ENCODE peak calls at places on chromosomes 4 and X, in seven cellular contexts. One of them, this sample, is unnamed. For H3K9me3, the result is how much of the 10 kb centered on the place peaks cover.

GRCh38 chrX:124239911-124240310 is 92.5 kb upstream of the TEX13D start:
- DNase-seq in tibial artery: no peak
- DNase-seq in psoas muscle: no peak
- DNase-seq in adrenal gland: no peak
- DNase-seq in Caco-2: no peak
- DNase-seq in suprapubic skin: no peak
- DNase-seq in left ventricle myocardium inferior: no peak
- DNase-seq in this sample: no peak

GRCh38 chr4:48706741-48707140 is 73.3 kb downstream of the FRYL start:
- DNase-seq in tibial artery: no peak
- DNase-seq in psoas muscle: no peak
- DNase-seq in adrenal gland: no peak
- DNase-seq in Caco-2: no peak
- DNase-seq in suprapubic skin: no peak
- DNase-seq in left ventricle myocardium inferior: no peak
- DNase-seq in this sample: no peak

GRCh38 chr4:52651993-52652672 is 7.0 kb downstream of the USP46 start:
- DNase-seq in tibial artery: no peak
- DNase-seq in psoas muscle: no peak
- DNase-seq in adrenal gland: no peak
- DNase-seq in Caco-2: no peak
- DNase-seq in suprapubic skin: no peak
- DNase-seq in left ventricle myocardium inferior: no peak
- DNase-seq in this sample: no peak

GRCh38 chr4:7802093-7802726 is 137.5 kb downstream of the AFAP1 start:
- DNase-seq in tibial artery: peak
- DNase-seq in psoas muscle: peak
- DNase-seq in adrenal gland: peak
- DNase-seq in Caco-2: peak
- DNase-seq in suprapubic skin: peak
- DNase-seq in left ventricle myocardium inferior: peak
- DNase-seq in this sample: peak

GRCh38 chrX:63657821-63658220 is 127.2 kb downstream of the ARHGEF9 start:
- DNase-seq in tibial artery: peak
- DNase-seq in psoas muscle: peak
- DNase-seq in adrenal gland: peak
- DNase-seq in Caco-2: no peak
- DNase-seq in suprapubic skin: no peak
- DNase-seq in left ventricle myocardium inferior: peak
- DNase-seq in this sample: peak

GRCh38 chr4:45241976-45242375 is 515.6 kb upstream of the GNPDA2 start:
- DNase-seq in tibial artery: no peak
- DNase-seq in psoas muscle: no peak
- DNase-seq in adrenal gland: no peak
- DNase-seq in Caco-2: no peak
- DNase-seq in suprapubic skin: no peak
- DNase-seq in left ventricle myocardium inferior: no peak
- DNase-seq in this sample: no peak

GRCh38 chr4:55469979-55470378 is 74.2 kb downstream of the TMEM165 start:
- DNase-seq in tibial artery: no peak
- DNase-seq in psoas muscle: no peak
- DNase-seq in adrenal gland: no peak
- DNase-seq in Caco-2: no peak
- DNase-seq in suprapubic skin: no peak
- DNase-seq in left ventricle myocardium inferior: no peak
- DNase-seq in this sample: no peak

GRCh38 chr4:185210102-185210981 is 944 bp downstream of the SNX25 start:
- DNase-seq in tibial artery: peak
- DNase-seq in psoas muscle: peak
- DNase-seq in adrenal gland: peak
- DNase-seq in Caco-2: peak
- DNase-seq in suprapubic skin: peak
- DNase-seq in left ventricle myocardium inferior: peak
- DNase-seq in this sample: no peak

GRCh38 chr4:73213917-73214663 is 44.5 kb downstream of the ANKRD17 start:
- DNase-seq in tibial artery: no peak
- DNase-seq in psoas muscle: no peak
- DNase-seq in adrenal gland: no peak
- DNase-seq in Caco-2: no peak
- DNase-seq in suprapubic skin: no peak
- DNase-seq in left ventricle myocardium inferior: no peak
- DNase-seq in this sample: no peak

GRCh38 chr4:23747131-23747752 is 142.6 kb downstream of the PPARGC1A start:
- DNase-seq in tibial artery: no peak
- DNase-seq in psoas muscle: no peak
- DNase-seq in adrenal gland: no peak
- DNase-seq in Caco-2: no peak
- DNase-seq in suprapubic skin: no peak
- DNase-seq in left ventricle myocardium inferior: no peak
- DNase-seq in this sample: no peak

GRCh38 chr4:17103231-17103630 is 204.8 kb upstream of the LDB2 start:
- DNase-seq in tibial artery: no peak
- DNase-seq in psoas muscle: no peak
- DNase-seq in adrenal gland: no peak
- DNase-seq in Caco-2: no peak
- DNase-seq in suprapubic skin: no peak
- DNase-seq in left ventricle myocardium inferior: no peak
- DNase-seq in this sample: no peak

GRCh38 chrX:16643160-16643559 is 6.8 kb upstream of the S100G start:
- DNase-seq in tibial artery: no peak
- DNase-seq in psoas muscle: no peak
- DNase-seq in adrenal gland: no peak
- DNase-seq in Caco-2: peak
- DNase-seq in suprapubic skin: no peak
- DNase-seq in left ventricle myocardium inferior: no peak
- DNase-seq in this sample: no peak

GRCh38 chr4:16516796-16517413 is 290.6 kb upstream of the TAPT1 start:
- DNase-seq in tibial artery: peak
- DNase-seq in psoas muscle: no peak
- DNase-seq in adrenal gland: peak
- DNase-seq in Caco-2: no peak
- DNase-seq in suprapubic skin: no peak
- DNase-seq in left ventricle myocardium inferior: no peak
- DNase-seq in this sample: peak

GRCh38 chrX:98141466-98141865 is 1257.8 kb downstream of the RPA4 start:
- DNase-seq in tibial artery: no peak
- DNase-seq in psoas muscle: no peak
- DNase-seq in adrenal gland: no peak
- DNase-seq in Caco-2: no peak
- DNase-seq in suprapubic skin: no peak
- DNase-seq in left ventricle myocardium inferior: no peak
- DNase-seq in this sample: no peak

GRCh38 chr4:40887690-40888089 is 137.9 kb downstream of the NSUN7 start:
- DNase-seq in tibial artery: no peak
- DNase-seq in psoas muscle: no peak
- DNase-seq in adrenal gland: peak
- DNase-seq in Caco-2: no peak
- DNase-seq in suprapubic skin: no peak
- DNase-seq in left ventricle myocardium inferior: no peak
- DNase-seq in this sample: peak

GRCh38 chr4:154542264-154542879 is 7.8 kb downstream of the PLRG1 start:
- DNase-seq in tibial artery: no peak
- DNase-seq in psoas muscle: no peak
- DNase-seq in adrenal gland: no peak
- DNase-seq in Caco-2: no peak
- DNase-seq in suprapubic skin: no peak
- DNase-seq in left ventricle myocardium inferior: no peak
- DNase-seq in this sample: no peak

GRCh38 chr4:157808796-157809408 is 363.9 kb downstream of the GASK1B start:
- DNase-seq in tibial artery: no peak
- DNase-seq in psoas muscle: no peak
- DNase-seq in adrenal gland: no peak
- DNase-seq in Caco-2: no peak
- DNase-seq in suprapubic skin: no peak
- DNase-seq in left ventricle myocardium inferior: no peak
- DNase-seq in this sample: no peak

GRCh38 chr4:72494156-72494555 is 74.9 kb downstream of the ADAMTS3 start:
- DNase-seq in tibial artery: no peak
- DNase-seq in psoas muscle: no peak
- DNase-seq in adrenal gland: no peak
- DNase-seq in Caco-2: no peak
- DNase-seq in suprapubic skin: no peak
- DNase-seq in left ventricle myocardium inferior: no peak
- DNase-seq in this sample: no peak

GRCh38 chr4:91448668-91449330 is 855.0 kb upstream of the GRID2 start:
- DNase-seq in tibial artery: no peak
- DNase-seq in psoas muscle: no peak
- DNase-seq in adrenal gland: no peak
- DNase-seq in Caco-2: no peak
- DNase-seq in suprapubic skin: no peak
- DNase-seq in left ventricle myocardium inferior: no peak
- DNase-seq in this sample: no peak

GRCh38 chr4:29278580-29278979 is 1441.6 kb upstream of the PCDH7 start:
- DNase-seq in tibial artery: no peak
- DNase-seq in psoas muscle: no peak
- DNase-seq in adrenal gland: no peak
- DNase-seq in Caco-2: no peak
- DNase-seq in suprapubic skin: no peak
- DNase-seq in left ventricle myocardium inferior: no peak
- DNase-seq in this sample: no peak

GRCh38 chrX:19291086-19291485 is 52.6 kb upstream of the PDHA1 start:
- DNase-seq in tibial artery: no peak
- DNase-seq in psoas muscle: no peak
- DNase-seq in adrenal gland: no peak
- DNase-seq in Caco-2: no peak
- DNase-seq in suprapubic skin: no peak
- DNase-seq in left ventricle myocardium inferior: no peak
- DNase-seq in this sample: no peak
- TF ChIP-seq CTCF in tibial artery: no peak
- TF ChIP-seq CTCF in psoas muscle: no peak
- TF ChIP-seq CTCF in adrenal gland: no peak
- TF ChIP-seq CTCF in Caco-2: no peak
- TF ChIP-seq CTCF in suprapubic skin: no peak
- TF ChIP-seq CTCF in left ventricle myocardium inferior: no peak
- TF ChIP-seq CTCF in this sample: no peak

GRCh38 chr4:71830-72229 is 18.7 kb downstream of the ZNF595 start:
- DNase-seq in tibial artery: no peak
- DNase-seq in psoas muscle: no peak
- DNase-seq in adrenal gland: no peak
- DNase-seq in Caco-2: no peak
- DNase-seq in suprapubic skin: no peak
- DNase-seq in left ventricle myocardium inferior: no peak
- DNase-seq in this sample: no peak
- H3K9me3 ChIP-seq in tibial artery: half or more
- H3K9me3 ChIP-seq in psoas muscle: half or more
- H3K9me3 ChIP-seq in adrenal gland: under half
- H3K9me3 ChIP-seq in Caco-2: under half
- H3K9me3 ChIP-seq in suprapubic skin: half or more
- H3K9me3 ChIP-seq in left ventricle myocardium inferior: half or more
- H3K9me3 ChIP-seq in this sample: under half

GRCh38 chr4:122539861-122540465 is 80.9 kb downstream of the IL21 start:
- DNase-seq in tibial artery: no peak
- DNase-seq in psoas muscle: no peak
- DNase-seq in adrenal gland: no peak
- DNase-seq in Caco-2: no peak
- DNase-seq in suprapubic skin: no peak
- DNase-seq in left ventricle myocardium inferior: no peak
- DNase-seq in this sample: no peak

GRCh38 chr4:122534776-122535175 is 78.3 kb upstream of the IL2 start:
- DNase-seq in tibial artery: no peak
- DNase-seq in psoas muscle: no peak
- DNase-seq in adrenal gland: no peak
- DNase-seq in Caco-2: no peak
- DNase-seq in suprapubic skin: no peak
- DNase-seq in left ventricle myocardium inferior: no peak
- DNase-seq in this sample: no peak

GRCh38 chr4:122540827-122541226 is 80.0 kb downstream of the IL21 start:
- DNase-seq in tibial artery: no peak
- DNase-seq in psoas muscle: no peak
- DNase-seq in adrenal gland: no peak
- DNase-seq in Caco-2: no peak
- DNase-seq in suprapubic skin: no peak
- DNase-seq in left ventricle myocardium inferior: no peak
- DNase-seq in this sample: no peak

GRCh38 chr4:122536001-122536400 is 79.5 kb upstream of the IL2 start:
- DNase-seq in tibial artery: no peak
- DNase-seq in psoas muscle: no peak
- DNase-seq in adrenal gland: no peak
- DNase-seq in Caco-2: no peak
- DNase-seq in suprapubic skin: no peak
- DNase-seq in left ventricle myocardium inferior: no peak
- DNase-seq in this sample: no peak

DNA sequence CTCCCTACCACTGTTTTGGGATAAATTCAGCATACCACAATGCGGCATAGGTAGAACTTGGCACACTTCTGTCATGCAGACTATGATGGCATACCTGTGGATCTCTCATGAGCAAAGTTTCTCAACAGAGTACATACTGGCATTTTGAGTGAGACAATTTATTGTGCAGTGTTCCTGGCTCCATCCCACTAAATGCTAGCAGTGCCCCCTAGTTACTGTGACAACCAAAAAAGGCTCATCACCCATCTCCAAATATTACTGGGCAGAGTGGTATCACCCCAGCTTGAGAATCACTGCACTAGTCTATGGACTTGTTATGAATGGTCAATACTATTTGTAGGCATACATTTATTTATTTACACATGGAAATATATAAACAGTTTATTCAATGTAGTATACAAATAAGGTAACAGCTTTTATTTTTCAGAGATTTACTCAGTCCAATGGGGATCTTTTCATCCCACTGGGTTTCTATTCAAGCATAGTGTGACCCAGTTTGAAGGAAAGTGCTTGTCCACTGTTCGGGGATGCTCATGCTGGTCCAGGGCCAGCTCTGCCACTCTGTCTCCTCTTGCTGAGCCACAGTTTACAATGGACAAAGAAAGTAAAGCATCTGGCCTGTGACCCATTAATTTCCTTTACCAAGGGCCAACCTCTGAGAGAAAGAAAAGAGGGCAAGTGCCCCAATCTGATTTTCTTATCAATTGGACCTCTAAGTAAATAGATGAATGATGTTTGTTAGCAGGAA is 81.0 kb upstream of the IL2 start:
- DNase-seq in tibial artery: no peak
- DNase-seq in psoas muscle: no peak
- DNase-seq in adrenal gland: no peak
- DNase-seq in Caco-2: no peak
- DNase-seq in suprapubic skin: no peak
- DNase-seq in left ventricle myocardium inferior: no peak
- DNase-seq in this sample: no peak
- TF ChIP-seq CTCF in tibial artery: no peak
- TF ChIP-seq CTCF in psoas muscle: no peak
- TF ChIP-seq CTCF in adrenal gland: no peak
- TF ChIP-seq CTCF in Caco-2: no peak
- TF ChIP-seq CTCF in suprapubic skin: no peak
- TF ChIP-seq CTCF in left ventricle myocardium inferior: no peak
- TF ChIP-seq CTCF in this sample: no peak

DNA sequence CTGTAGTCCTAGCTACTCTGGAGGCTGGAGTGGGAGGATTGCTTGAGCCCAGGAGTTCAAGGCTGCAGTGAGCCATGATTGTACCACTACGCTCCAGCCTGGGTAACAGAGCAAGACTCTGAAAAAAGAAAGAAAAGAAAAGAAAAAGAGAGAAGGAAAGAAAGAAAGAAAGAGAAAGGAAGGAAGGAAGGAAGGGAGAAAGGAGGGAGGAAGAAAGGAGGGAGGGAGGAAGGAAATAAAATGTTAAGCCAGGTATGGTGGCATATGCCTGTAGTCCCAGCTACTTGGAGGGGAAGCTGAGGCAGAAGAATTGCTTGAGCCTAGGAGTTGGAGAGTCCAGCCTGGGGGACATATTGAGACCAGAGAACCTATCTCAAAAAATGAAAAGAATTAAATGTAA is 12.0 kb downstream of the STAP1 start:
- DNase-seq in tibial artery: no peak
- DNase-seq in psoas muscle: no peak
- DNase-seq in adrenal gland: no peak
- DNase-seq in Caco-2: no peak
- DNase-seq in suprapubic skin: no peak
- DNase-seq in left ventricle myocardium inferior: no peak
- DNase-seq in this sample: no peak
- H3K9me3 ChIP-seq in tibial artery: under half
- H3K9me3 ChIP-seq in psoas muscle: under half
- H3K9me3 ChIP-seq in adrenal gland: under half
- H3K9me3 ChIP-seq in Caco-2: under half
- H3K9me3 ChIP-seq in suprapubic skin: under half
- H3K9me3 ChIP-seq in left ventricle myocardium inferior: under half
- H3K9me3 ChIP-seq in this sample: under half

This sample was measured in lung.